ENCODE peak calls at places on chromosomes 12 and 14, in nine cellular contexts. S is body of pancreas, W is astrocyte of the spinal cord, Y is cardiac muscle cell, B is Peyer's patch, C is GM10248, I is AG09309, G is Calu3, F is IMR-90. L is an unnamed sample.

GRCh38 chr12:70962226-70962794 is 41.8 kb upstream of the PTPRR start:
- DNase-seq in S (no peak), W (no peak), Y (no peak), B (no peak), C (no peak), I (no peak), G (no peak), F (no peak), L (no peak)

GRCh38 chr12:72570601-72571000 is 298.4 kb downstream of the TRHDE start:
- DNase-seq in S (no peak), W (no peak), Y (peak; percentile 51), B (peak; percentile 25), C (peak; percentile 7), I (no peak), G (no peak), F (no peak), L (no peak)

GRCh38 chr12:6188954-6189353 is 11.2 kb upstream of the CD9 start:
- DNase-seq in S (no peak), W (no peak), Y (no peak), B (no peak), C (no peak), I (no peak), G (no peak), F (no peak), L (no peak)

GRCh38 chr14:100017578-100017977 is 47.6 kb upstream of the EVL start:
- DNase-seq in S (no peak), W (no peak), Y (no peak), B (no peak), C (no peak), I (no peak), G (no peak), F (peak; percentile 89), L (no peak)

GRCh38 chr14:91869556-91869955 is 2.2 kb upstream of the TC2N start:
- DNase-seq in S (peak; percentile 52), W (peak; percentile 46), Y (no peak), B (no peak), C (no peak), I (no peak), G (no peak), F (peak; percentile 47), L (no peak)

GRCh38 chr12:1630827-1631591 is 2.0 kb downstream of the WNT5B start:
- DNase-seq in S (no peak), W (peak; percentile 77), Y (peak; percentile 60), B (no peak), C (no peak), I (no peak), G (no peak), F (peak; percentile 77), L (no peak)

GRCh38 chr14:58865520-58866281 is 227.9 kb downstream of the DACT1 start:
- DNase-seq in S (no peak), W (no peak), Y (no peak), B (no peak), C (no peak), I (peak; percentile 61), G (no peak), F (peak; percentile 78), L (no peak)

GRCh38 chr12:92859650-92860386 is 69.3 kb downstream of the EEA1 start:
- DNase-seq in S (no peak), W (no peak), Y (no peak), B (no peak), C (no peak), I (no peak), G (no peak), F (no peak), L (no peak)

GRCh38 chr12:46921048-46921753 is 95.4 kb upstream of the SLC38A4 start:
- DNase-seq in S (no peak), W (peak; percentile 72), Y (no peak), B (no peak), C (no peak), I (no peak), G (no peak), F (peak; percentile 82), L (no peak)

GRCh38 chr14:24132061-24132685 is 1.7 kb downstream of the FITM1 start:
- DNase-seq in S (peak; percentile 88), W (no peak), Y (no peak), B (peak; percentile 43), C (no peak), I (no peak), G (no peak), F (no peak), L (peak; percentile 57)

GRCh38 chr12:2879853-2880252 is 2.8 kb downstream of the RHNO1 start:
- DNase-seq in S (no peak), W (no peak), Y (no peak), B (no peak), C (no peak), I (no peak), G (no peak), F (no peak), L (peak; percentile 22)

GRCh38 chr14:24353551-24354529 is 14.0 kb upstream of the RIPK3 start:
- DNase-seq in S (no peak), W (no peak), Y (no peak), B (no peak), C (no peak), I (no peak), G (no peak), F (peak; percentile 81), L (no peak)

GRCh38 chr14:21039059-21039422 is 3.1 kb upstream of the RNASE7 start:
- DNase-seq in S (peak; percentile 95), W (peak; percentile 35), Y (peak; percentile 65), B (peak; percentile 34), C (no peak), I (no peak), G (no peak), F (peak; percentile 43), L (no peak)

GRCh38 chr14:38309522-38310262 is 53.8 kb upstream of the CLEC14A start:
- DNase-seq in S (no peak), W (no peak), Y (no peak), B (no peak), C (no peak), I (no peak), G (no peak), F (no peak), L (no peak)

GRCh38 chr12:72234871-72235270 is 37.3 kb upstream of the TRHDE start:
- DNase-seq in S (no peak), W (peak; percentile 16), Y (no peak), B (no peak), C (no peak), I (no peak), G (no peak), F (peak; percentile 37), L (no peak)

GRCh38 chr12:29671742-29672141 is 112.0 kb downstream of the TMTC1 start:
- DNase-seq in S (no peak), W (no peak), Y (no peak), B (no peak), C (no peak), I (no peak), G (no peak), F (no peak), L (no peak)
- TF ChIP-seq CTCF in S (no peak), W (no peak), Y (no peak), B (no peak), C (no peak), I (no peak), G (no peak), F (no peak), L (no peak)

GRCh38 chr12:109711596-109712461 is 1.8 kb upstream of the FAM222A start:
- DNase-seq in S (peak; percentile 57), W (no peak), Y (peak; percentile 55), B (no peak), C (no peak), I (no peak), G (no peak), F (no peak), L (no peak)

GRCh38 chr12:109715310-109716091 is 1.9 kb downstream of the FAM222A start:
- DNase-seq in S (peak; percentile 64), W (no peak), Y (no peak), B (no peak), C (no peak), I (no peak), G (peak; percentile 32), F (no peak), L (peak; percentile 20)

GRCh38 chr12:109714141-109714912 is 702 bp downstream of the FAM222A start:
- DNase-seq in S (peak; percentile 83), W (peak; percentile 31), Y (peak; percentile 84), B (peak; percentile 70), C (peak; percentile 50), I (no peak), G (peak; percentile 81), F (peak; percentile 20), L (peak; percentile 54)

GRCh38 chr12:109714913-109715244 is 1.3 kb downstream of the FAM222A start:
- DNase-seq in S (no peak), W (no peak), Y (no peak), B (no peak), C (no peak), I (no peak), G (no peak), F (no peak), L (no peak)

GRCh38 chr12:109713187-109713984 is at the start of gene FAM222A:
- DNase-seq in S (peak; percentile 97), W (peak; percentile 98), Y (peak; percentile 97), B (peak; percentile 94), C (peak; percentile 96), I (peak; percentile 71), G (peak; percentile 99), F (peak; percentile 93), L (peak; percentile 95)
- TF ChIP-seq CTCF in S (peak; percentile 23), W (no peak), Y (no peak), B (peak; percentile 27), C (no peak), I (no peak), G (no peak), F (no peak), L (peak; percentile 27)

GRCh38 chr12:62603811-62604098 is 137.1 kb downstream of the MON2 start:
- DNase-seq in S (no peak), W (no peak), Y (no peak), B (no peak), C (no peak), I (no peak), G (no peak), F (no peak), L (no peak)

GRCh38 chr12:62602445-62603060 is 135.9 kb downstream of the MON2 start:
- DNase-seq in S (peak; percentile 90), W (peak; percentile 95), Y (peak; percentile 91), B (peak; percentile 95), C (peak; percentile 87), I (peak; percentile 74), G (peak; percentile 88), F (peak; percentile 90), L (peak; percentile 92)

GRCh38 chr12:62600038-62600437 is 133.4 kb downstream of the MON2 start:
- DNase-seq in S (no peak), W (no peak), Y (no peak), B (no peak), C (no peak), I (no peak), G (no peak), F (no peak), L (no peak)

GRCh38 chr12:62603061-62603810 is 136.6 kb downstream of the MON2 start:
- DNase-seq in S (peak; percentile 89), W (peak; percentile 91), Y (peak; percentile 89), B (peak; percentile 70), C (peak; percentile 82), I (peak; percentile 57), G (peak; percentile 92), F (peak; percentile 89), L (peak; percentile 81)

GRCh38 chr12:62601765-62602444 is 135.3 kb downstream of the MON2 start:
- DNase-seq in S (peak; percentile 39), W (no peak), Y (no peak), B (no peak), C (no peak), I (no peak), G (no peak), F (no peak), L (no peak)
- TF ChIP-seq CTCF in S (no peak), W (no peak), Y (no peak), B (no peak), C (no peak), I (no peak), G (no peak), F (no peak), L (no peak)

GRCh38 chr12:9378430-9378835 is 170.2 kb upstream of the PZP start:
- DNase-seq in S (no peak), W (no peak), Y (no peak), B (no peak), C (no peak), I (no peak), G (peak; percentile 10), F (no peak), L (no peak)
- TF ChIP-seq CTCF in S (no peak), W (peak; percentile 26), Y (peak; percentile 21), B (peak; percentile 36), C (peak; percentile 35), I (peak; percentile 46), G (no peak), F (no peak), L (no peak)

L was measured in activated CD8-positive, alpha-beta T cell treated with anti-CD3 and anti-CD28 coated beads for 36 hours.